ENCODE peak calls at places on chromosomes 12 and 14, in five cellular contexts. H is amniotic stem cell; M is IMR-90; I is HCT116; F is CD8-positive, alpha-beta memory T cell. T is an unnamed sample.

GRCh38 chr12:76560083-76560491 is 516 bp upstream of the OSBPL8 start:
- DNase-seq in M (no peak), H (no peak), I (no peak), F (no peak), T (no peak)

GRCh38 chr12:53325539-53326061 is 4.2 kb upstream of the AAAS start:
- DNase-seq in H (no peak), F (no peak), I (no peak), M (no peak), T (no peak)

GRCh38 chr12:4270670-4271432 is 2.7 kb upstream of the CCND2 start:
- DNase-seq in H (no peak), I (no peak), M (no peak), F (peak), T (no peak)

GRCh38 chr12:108838194-108839010 is 19.0 kb downstream of the SSH1 start:
- DNase-seq in H (peak), F (no peak), I (peak), M (peak), T (peak)

GRCh38 chr14:64788706-64789105 is 84.5 kb downstream of the PLEKHG3 start:
- DNase-seq in I (peak), M (peak), F (no peak), H (peak), T (peak)

GRCh38 chr12:49872781-49873181 is 29.9 kb upstream of the BCDIN3D start:
- DNase-seq in H (no peak), M (peak), F (no peak), I (no peak), T (peak)

GRCh38 chr14:56949828-56950227 is 139.5 kb upstream of the OTX2 start:
- DNase-seq in M (no peak), I (no peak), F (no peak), H (no peak), T (no peak)

GRCh38 chr14:75453817-75454434 is 26.1 kb downstream of the JDP2 start:
- DNase-seq in I (no peak), M (no peak), H (no peak), F (peak), T (no peak)

GRCh38 chr14:79279645-79280399 is 931.5 kb downstream of the DIO2 start:
- DNase-seq in I (no peak), M (peak), F (no peak), H (no peak), T (no peak)

GRCh38 chr14:71610797-71611196 is 321.4 kb upstream of the RGS6 start:
- DNase-seq in F (no peak), M (no peak), I (no peak), H (no peak), T (no peak)

GRCh38 chr12:71195338-71195896 is 37.6 kb upstream of the TSPAN8 start:
- DNase-seq in H (no peak), I (no peak), M (no peak), F (no peak), T (no peak)

GRCh38 chr12:53954694-53955035 is at the start of gene HOXC12:
- DNase-seq in I (no peak), M (no peak), F (no peak), H (no peak), T (no peak)

T was measured in fibroblast of the aortic adventitia.